ENCODE peak calls at places on chromosome 7, in four cellular contexts. F is HFFc6; W is stimulated activated naive CD8-positive, alpha-beta T cell treated with anti-CD3 and anti-CD28 coated beads, Interleukin-15, Interleukin-2, amounts not matched to agents 100 U/mL and 50 U/mL, for 24 hours; C is Daoy. P is an unnamed sample.

GRCh38 chr7:142477079-142477651 is 219.3 kb upstream of the PRSS58 start:
- DNase-seq in C (peak), F (peak), W (no peak), P (no peak)

GRCh38 chr7:39826166-39826565 is 123.9 kb upstream of the CDK13 start:
- DNase-seq in W (no peak), F (no peak), C (no peak), P (no peak)

GRCh38 chr7:82624337-82624736 is 180.8 kb upstream of the CACNA2D1 start:
- DNase-seq in W (no peak), C (peak), F (peak), P (no peak)

GRCh38 chr7:91414734-91415133 is 150.5 kb downstream of the FZD1 start:
- DNase-seq in W (no peak), F (no peak), C (no peak), P (no peak)

GRCh38 chr7:69199048-69199447 is 399.2 kb upstream of the AUTS2 start:
- DNase-seq in F (no peak), C (no peak), W (no peak), P (no peak)

GRCh38 chr7:55174856-55175255 is 156.0 kb downstream of the EGFR start:
- DNase-seq in F (no peak), W (no peak), C (no peak), P (no peak)

GRCh38 chr7:40315277-40315676 is 180.5 kb downstream of the SUGCT start:
- DNase-seq in W (no peak), F (no peak), C (peak), P (no peak)

GRCh38 chr7:16078076-16078952 is 343.0 kb downstream of the CRPPA start:
- DNase-seq in C (peak), W (no peak), F (peak), P (no peak)

GRCh38 chr7:139125637-139126036 is 16.1 kb upstream of the ZC3HAV1 start:
- DNase-seq in W (no peak), F (no peak), C (no peak), P (no peak)

GRCh38 chr7:139431010-139431409 is 52.5 kb downstream of the KLRG2 start:
- DNase-seq in F (no peak), W (no peak), C (no peak), P (no peak)

GRCh38 chr7:8913687-8914086 is 480.3 kb downstream of the NXPH1 start:
- DNase-seq in W (no peak), F (no peak), C (no peak), P (no peak)

GRCh38 chr7:71311576-71311975 is 179.6 kb downstream of the GALNT17 start:
- DNase-seq in W (no peak), C (no peak), F (no peak), P (no peak)

GRCh38 chr7:57375783-57376182 is 74.2 kb upstream of the ZNF716 start:
- DNase-seq in C (no peak), W (no peak), F (no peak), P (no peak)

GRCh38 chr7:121157885-121158590 is 169.5 kb downstream of the CPED1 start:
- DNase-seq in C (no peak), W (no peak), F (no peak), P (no peak)

GRCh38 chr7:29095666-29096560 is 50.4 kb downstream of the CPVL start:
- DNase-seq in F (no peak), W (no peak), C (no peak), P (no peak)

GRCh38 chr7:30906014-30906413 is 5.6 kb upstream of the AQP1 start:
- DNase-seq in F (no peak), W (no peak), C (peak), P (no peak)

GRCh38 chr7:75646551-75647102 is 92.1 kb downstream of the HIP1 start:
- DNase-seq in W (no peak), F (no peak), C (no peak), P (no peak)

GRCh38 chr7:129816742-129817141 is 136.0 kb downstream of the UBE2H start:
- DNase-seq in C (no peak), F (no peak), W (no peak), P (no peak)

GRCh38 chr7:65971021-65971420 is 11.0 kb downstream of the GUSB start:
- DNase-seq in C (no peak), F (no peak), W (no peak), P (no peak)

GRCh38 chr7:46932656-46933424 is 649.1 kb downstream of the TNS3 start:
- DNase-seq in W (no peak), F (peak), C (peak), P (no peak)

GRCh38 chr7:100679927-100680588 is 6.5 kb downstream of the GNB2 start:
- DNase-seq in C (peak), W (no peak), F (no peak), P (no peak)

GRCh38 chr7:76352193-76352592 is 6.6 kb downstream of the YWHAG start:
- DNase-seq in C (no peak), F (no peak), W (no peak), P (no peak)

P was measured in activated T-helper 1 cell treated with anti-CD3 and anti-CD28 coated beads, Interleukin-2, amount 50 U/mL, for 16 hours.